ENCODE peak calls at places on chromosomes 4 and X, in ten cellular contexts. Y, O, N, S, H, B, G, X, C and F are unnamed samples.

GRCh38 chr4:20318011-20318898 is 66.5 kb downstream of the SLIT2 start:
- DNase-seq in Y (no peak), O (no peak), N (peak; percentile 53), S (no peak), H (peak; percentile 61), B (no peak), G (no peak), X (no peak), C (no peak), F (no peak)

GRCh38 chr4:40334591-40335507 is at the start of gene CHRNA9:
- DNase-seq in Y (no peak), O (no peak), N (no peak), S (no peak), H (no peak), B (no peak), G (no peak), X (no peak), C (no peak), F (no peak)

GRCh38 chr4:26320159-26320452 is 708 bp upstream of the RBPJ start:
- DNase-seq in Y (no peak), O (no peak), N (peak; percentile 43), S (no peak), H (no peak), B (no peak), G (no peak), X (no peak), C (peak; percentile 42), F (no peak)

GRCh38 chr4:40196724-40197281 is at the start of gene RHOH:
- DNase-seq in Y (no peak), O (peak; percentile 42), N (no peak), S (peak; percentile 56), H (peak; percentile 98), B (no peak), G (no peak), X (no peak), C (no peak), F (no peak)

GRCh38 chr4:94032754-94033153 is 174.9 kb upstream of the SMARCAD1 start:
- DNase-seq in Y (no peak), O (no peak), N (no peak), S (no peak), H (peak; percentile 8), B (no peak), G (no peak), X (peak; percentile 79), C (no peak), F (no peak)

GRCh38 chrX:40415675-40416074 is 165.1 kb upstream of the ATP6AP2 start:
- DNase-seq in Y (no peak), O (no peak), N (no peak), S (no peak), H (no peak), B (no peak), G (no peak), X (peak; percentile 85), C (no peak), F (no peak)

GRCh38 chrX:153731845-153732215 is 7.2 kb downstream of the ABCD1 start:
- DNase-seq in Y (no peak), O (no peak), N (no peak), S (no peak), H (no peak), B (no peak), G (no peak), X (no peak), C (no peak), F (no peak)

GRCh38 chr4:48795108-48795507 is 15.0 kb upstream of the FRYL start:
- DNase-seq in Y (no peak), O (no peak), N (no peak), S (no peak), H (no peak), B (no peak), G (no peak), X (no peak), C (no peak), F (no peak)

DNA sequence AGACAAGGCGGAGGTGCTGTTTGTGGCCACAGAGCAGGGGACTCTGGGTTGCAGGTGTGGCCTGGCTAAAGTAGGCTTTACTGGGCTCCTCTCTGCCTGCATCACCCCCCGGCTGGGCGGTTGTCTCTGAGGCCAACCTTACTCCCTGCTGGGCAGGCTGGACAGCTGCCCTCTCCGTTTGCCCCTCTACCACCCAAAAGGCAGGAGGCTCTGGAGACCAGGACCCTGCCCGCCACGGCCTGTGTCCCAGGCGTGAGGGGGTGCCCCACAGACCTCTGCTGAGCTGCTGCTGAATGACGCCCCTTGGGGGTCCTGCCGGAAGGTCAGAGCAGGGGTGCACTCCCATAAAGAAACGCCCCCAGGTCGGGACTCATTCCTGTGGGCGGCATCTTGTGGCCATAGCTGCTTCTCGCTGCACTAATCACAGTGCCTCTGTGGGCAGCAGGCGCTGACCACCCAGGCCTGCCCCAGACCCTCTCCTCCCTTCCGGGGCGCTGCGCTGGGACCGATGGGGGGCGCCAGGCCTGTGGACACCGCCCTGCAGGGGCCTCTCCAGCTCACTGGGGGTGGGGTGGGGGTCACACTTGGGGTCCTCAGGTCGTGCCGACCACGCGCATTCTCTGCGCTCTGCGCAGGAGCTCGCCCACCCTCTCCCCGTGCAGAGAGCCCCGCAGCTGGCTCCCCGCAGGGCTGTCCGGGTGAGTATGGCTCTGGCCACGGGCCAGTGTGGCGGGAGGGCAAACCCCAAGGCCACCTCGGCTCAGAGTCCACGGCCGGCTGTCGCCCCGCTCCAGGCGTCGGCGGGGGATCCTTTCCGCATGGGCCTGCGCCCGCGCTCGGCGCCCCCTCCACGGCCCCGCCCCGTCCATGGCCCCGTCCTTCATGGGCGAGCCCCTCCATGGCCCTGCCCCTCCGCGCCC is 920 bp downstream of the HTT-AS start:
- DNase-seq in Y (peak; percentile 76), O (no peak), N (no peak), S (no peak), H (peak; percentile 88), B (peak; percentile 45), G (no peak), X (no peak), C (no peak), F (no peak)
- TF ChIP-seq CTCF in Y (no peak), O (no peak), N (no peak), S (no peak), H (no peak), B (no peak), G (no peak), X (peak; percentile 2), C (peak; percentile 25), F (no peak)

GRCh38 chr4:105970371-105970770 is 75.1 kb downstream of the NPNT start:
- DNase-seq in Y (no peak), O (no peak), N (no peak), S (no peak), H (no peak), B (no peak), G (no peak), X (no peak), C (no peak), F (no peak)

GRCh38 chr4:105972946-105973621 is 77.8 kb downstream of the NPNT start:
- DNase-seq in Y (no peak), O (no peak), N (no peak), S (no peak), H (no peak), B (no peak), G (no peak), X (no peak), C (no peak), F (no peak)

GRCh38 chr4:105967058-105967658 is 71.9 kb downstream of the NPNT start:
- DNase-seq in Y (no peak), O (no peak), N (no peak), S (no peak), H (no peak), B (no peak), G (no peak), X (peak; percentile 21), C (no peak), F (no peak)

GRCh38 chr4:105971032-105971431 is 75.8 kb downstream of the NPNT start:
- DNase-seq in Y (no peak), O (no peak), N (no peak), S (no peak), H (no peak), B (no peak), G (no peak), X (no peak), C (no peak), F (no peak)

DNA sequence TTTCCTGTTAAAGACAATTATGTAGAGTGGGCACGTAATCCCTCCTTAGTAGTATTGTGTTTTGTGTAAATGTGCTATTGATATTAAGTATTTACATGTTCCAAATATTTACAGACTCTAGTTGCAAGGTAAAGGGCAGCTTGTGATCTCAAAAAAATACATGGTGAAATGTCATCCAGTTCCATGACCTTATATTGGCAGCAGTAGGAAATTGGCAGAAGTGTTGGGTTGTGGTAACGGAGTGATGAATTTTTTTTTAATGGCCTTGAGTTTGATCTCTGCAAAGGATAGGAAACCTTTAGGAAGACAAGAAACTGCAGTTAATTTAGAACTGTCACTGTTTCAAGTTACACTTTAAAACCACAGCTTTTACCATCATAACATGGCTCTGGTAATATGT is 74.3 kb downstream of the NPNT start:
- DNase-seq in Y (no peak), O (no peak), N (no peak), S (no peak), H (no peak), B (no peak), G (no peak), X (no peak), C (no peak), F (no peak)
- H3K4me3 ChIP-seq in Y (no peak overlapping the region), O (no peak overlapping the region), N (no peak overlapping the region), S (no peak overlapping the region), H (no peak overlapping the region), B (no peak overlapping the region), G (no peak overlapping the region), X (no peak overlapping the region), C (no peak overlapping the region), F (no peak overlapping the region)

GRCh38 chrX:10620121-10620699 is at the start of gene MID1:
- DNase-seq in Y (peak; percentile 75), O (peak; percentile 66), N (peak; percentile 83), S (no peak), H (peak; percentile 82), B (peak; percentile 69), G (no peak), X (peak; percentile 69), C (peak; percentile 87), F (peak; percentile 79)

GRCh38 chrX:10617186-10617963 is 3.0 kb downstream of the MID1 start:
- DNase-seq in Y (no peak), O (no peak), N (no peak), S (no peak), H (no peak), B (no peak), G (no peak), X (no peak), C (no peak), F (no peak)

GRCh38 chrX:10619311-10620015 is 922 bp downstream of the MID1 start:
- DNase-seq in Y (no peak), O (no peak), N (no peak), S (no peak), H (peak; percentile 16), B (no peak), G (no peak), X (no peak), C (peak; percentile 53), F (no peak)

GRCh38 chrX:10617964-10618342 is 2.4 kb downstream of the MID1 start:
- DNase-seq in Y (no peak), O (peak; percentile 26), N (no peak), S (no peak), H (peak; percentile 22), B (no peak), G (no peak), X (peak; percentile 15), C (no peak), F (no peak)

GRCh38 chrX:10618911-10619310 is 1.5 kb downstream of the MID1 start:
- DNase-seq in Y (no peak), O (no peak), N (no peak), S (no peak), H (no peak), B (no peak), G (no peak), X (no peak), C (peak; percentile 27), F (no peak)
- H3K4me1 ChIP-seq in Y (peaks cover 9% of the 10 kb centered on the region), O (no peaks in the 10 kb centered on the region), N (peaks cover 2% of the 10 kb centered on the region), S (no peaks in the 10 kb centered on the region), H (no peaks in the 10 kb centered on the region), B (no peaks in the 10 kb centered on the region), G (peaks cover 44% of the 10 kb centered on the region), X (no peaks in the 10 kb centered on the region), C (no peaks in the 10 kb centered on the region), F (peaks cover 28% of the 10 kb centered on the region)

DNA sequence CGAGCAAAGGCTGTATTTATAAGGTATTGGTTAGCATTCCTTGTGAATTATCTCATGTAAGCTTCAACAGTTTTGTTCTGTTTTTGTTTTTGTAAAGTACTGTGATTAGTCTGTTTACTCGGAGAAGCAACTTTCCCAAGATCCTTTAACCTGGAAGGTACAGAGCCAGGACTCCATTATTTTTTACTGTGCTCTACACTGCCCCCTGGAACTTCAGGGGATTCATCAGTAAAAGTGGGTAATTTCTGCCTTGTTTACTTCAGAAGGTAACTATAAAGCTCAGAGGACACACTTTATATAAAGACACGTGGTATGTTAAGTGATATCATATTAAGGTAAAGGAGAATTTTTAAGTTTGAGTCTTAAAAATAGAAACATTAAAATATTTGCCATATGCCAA is 124.9 kb downstream of the IQCM start:
- DNase-seq in Y (no peak), O (no peak), N (no peak), S (no peak), H (no peak), B (no peak), G (no peak), X (no peak), C (no peak), F (no peak)
- TF ChIP-seq CTCF in Y (no peak), O (no peak), N (no peak), S (no peak), H (peak; percentile 45), B (peak; percentile 7), G (no peak), X (peak; percentile 43), C (no peak), F (no peak)